ENCODE peak calls at places on chromosome 11, in eight cellular contexts. F is effector memory CD8-positive, alpha-beta T cell; B is GM10248; Y is activated CD4-positive, alpha-beta T cell treated with anti-CD3 and anti-CD28 coated beads, Interleukin-2, amount 50 U/mL, for 4 hours; O is nephron progenitor cell; I is GM18507; P is DMS153; N is 8988T. K is an unnamed sample.

GRCh38 chr11:91374794-91375193 is 849.8 kb upstream of the FAT3 start:
- DNase-seq in F (no peak), B (no peak), Y (no peak), O (no peak), I (no peak), P (no peak), N (no peak), K (no peak)

GRCh38 chr11:106086850-106087249 is 9.4 kb downstream of the AASDHPPT start:
- DNase-seq in F (no peak), B (no peak), Y (no peak), O (no peak), I (no peak), P (no peak), N (no peak), K (no peak)

GRCh38 chr11:94934362-94934761 is 39.0 kb downstream of the CWC15 start:
- DNase-seq in F (no peak), B (no peak), Y (no peak), O (peak), I (no peak), P (no peak), N (no peak), K (no peak)

GRCh38 chr11:93519179-93519578 is 24.0 kb downstream of the SMCO4 start:
- DNase-seq in F (no peak), B (no peak), Y (no peak), O (no peak), I (no peak), P (peak), N (no peak), K (no peak)

GRCh38 chr11:69880803-69881445 is 61.7 kb upstream of the FGF3 start:
- DNase-seq in F (no peak), B (no peak), Y (no peak), O (no peak), I (no peak), P (no peak), N (no peak), K (no peak)

GRCh38 chr11:42631223-42631843 is 680.5 kb upstream of the API5 start:
- DNase-seq in F (no peak), B (no peak), Y (no peak), O (no peak), I (no peak), P (peak), N (no peak), K (no peak)

GRCh38 chr11:76233936-76234703 is 27.8 kb upstream of the WNT11 start:
- DNase-seq in F (peak), B (peak), Y (no peak), O (peak), I (no peak), P (no peak), N (no peak), K (no peak)

GRCh38 chr11:61596539-61596938 is 15.7 kb upstream of the SYT7 start:
- DNase-seq in F (no peak), B (no peak), Y (no peak), O (no peak), I (no peak), P (no peak), N (no peak), K (no peak)

GRCh38 chr11:58654908-58655296 is 32.4 kb downstream of the CNTF start:
- DNase-seq in F (no peak), B (no peak), Y (no peak), O (no peak), I (no peak), P (no peak), N (no peak), K (no peak)

GRCh38 chr11:88535916-88536547 is 198.5 kb upstream of the CTSC start:
- DNase-seq in F (no peak), B (peak), Y (no peak), O (no peak), I (no peak), P (no peak), N (no peak), K (no peak)

GRCh38 chr11:120906752-120907151 is 117.2 kb upstream of the TBCEL start:
- DNase-seq in F (no peak), B (no peak), Y (no peak), O (no peak), I (no peak), P (no peak), N (no peak), K (no peak)

GRCh38 chr11:77067776-77068460 is 1.1 kb downstream of the CAPN5 start:
- DNase-seq in F (no peak), B (no peak), Y (no peak), O (no peak), I (no peak), P (no peak), N (no peak), K (no peak)